ENCODE peak calls at places on chromosomes 5 and 9, in ten cellular contexts. L is GM13977, I is WERI-Rb-1, W is PC-3, K is bronchial epithelial cell, N is upper lobe of right lung, A is HFFc6, M is Calu3, G is kidney epithelial cell, P is esophagus squamous epithelium. S is an unnamed sample.

GRCh38 chr5:116009806-116010205 is 22.5 kb upstream of the ARL14EPL start:
- DNase-seq in L (no peak), I (no peak), W (no peak), K (no peak), N (no peak), A (no peak), M (no peak), G (no peak), P (no peak), S (no peak)

GRCh38 chr5:171520300-171521170 is 101.1 kb downstream of the FGF18 start:
- DNase-seq in L (no peak), I (no peak), W (peak; percentile 52), K (no peak), N (no peak), A (no peak), M (peak; percentile 41), G (no peak), P (no peak), S (peak; percentile 62)

GRCh38 chr5:132109494-132110053 is 36.0 kb downstream of the CSF2 start:
- DNase-seq in L (no peak), I (no peak), W (no peak), K (no peak), N (no peak), A (no peak), M (no peak), G (no peak), P (no peak), S (no peak)

GRCh38 chr5:113081881-113082546 is 105.4 kb downstream of the DCP2 start:
- DNase-seq in L (no peak), I (no peak), W (peak; percentile 95), K (peak; percentile 48), N (no peak), A (peak; percentile 91), M (no peak), G (peak; percentile 89), P (no peak), S (peak; percentile 91)

GRCh38 chr5:132221781-132222648 is 5.6 kb downstream of the P4HA2 start:
- DNase-seq in L (no peak), I (no peak), W (no peak), K (peak; percentile 22), N (no peak), A (peak; percentile 34), M (no peak), G (no peak), P (no peak), S (peak; percentile 40)

GRCh38 chr5:37837101-37838032 is 2.5 kb downstream of the GDNF start:
- DNase-seq in L (peak; percentile 92), I (peak; percentile 69), W (peak; percentile 84), K (peak; percentile 51), N (peak; percentile 81), A (peak; percentile 67), M (peak; percentile 60), G (no peak), P (no peak), S (peak; percentile 68)

GRCh38 chr9:37565661-37566618 is 10.2 kb downstream of the FBXO10 start:
- DNase-seq in L (peak; percentile 62), I (no peak), W (no peak), K (no peak), N (no peak), A (no peak), M (no peak), G (no peak), P (no peak), S (no peak)

GRCh38 chr5:40680741-40681350 is 1.1 kb downstream of the PTGER4 start:
- DNase-seq in L (peak; percentile 57), I (peak; percentile 37), W (no peak), K (no peak), N (peak; percentile 67), A (no peak), M (peak; percentile 65), G (no peak), P (peak; percentile 27), S (no peak)

GRCh38 chr5:60395712-60396329 is 304.1 kb downstream of the DEPDC1B start:
- DNase-seq in L (no peak), I (no peak), W (no peak), K (no peak), N (no peak), A (no peak), M (no peak), G (no peak), P (no peak), S (no peak)

GRCh38 chr5:124408738-124409453 is 337.5 kb downstream of the ZNF608 start:
- DNase-seq in L (no peak), I (no peak), W (no peak), K (peak; percentile 59), N (no peak), A (no peak), M (no peak), G (peak; percentile 38), P (no peak), S (no peak)

GRCh38 chr9:108073823-108074222 is 584.3 kb upstream of the KLF4 start:
- DNase-seq in L (no peak), I (no peak), W (no peak), K (no peak), N (no peak), A (no peak), M (no peak), G (no peak), P (no peak), S (no peak)

GRCh38 chr5:103862398-103862797 is 299.8 kb upstream of the NUDT12 start:
- DNase-seq in L (no peak), I (no peak), W (no peak), K (no peak), N (no peak), A (no peak), M (no peak), G (no peak), P (no peak), S (no peak)

GRCh38 chr5:67476531-67476930 is 279.9 kb upstream of the CD180 start:
- DNase-seq in L (no peak), I (no peak), W (no peak), K (peak; percentile 79), N (no peak), A (peak; percentile 19), M (no peak), G (no peak), P (no peak), S (peak; percentile 47)

GRCh38 chr5:111968459-111968858 is 211.5 kb upstream of the NREP start:
- DNase-seq in L (no peak), I (no peak), W (no peak), K (no peak), N (no peak), A (peak; percentile 5), M (no peak), G (no peak), P (no peak), S (peak; percentile 25)

GRCh38 chr5:73606206-73606753 is 19.7 kb upstream of the ARHGEF28 start:
- DNase-seq in L (no peak), I (no peak), W (no peak), K (no peak), N (no peak), A (no peak), M (no peak), G (no peak), P (no peak), S (no peak)
- TF ChIP-seq CTCF in L (no peak), I (no peak), W (no peak), K (no peak), N (no peak), A (no peak), M (no peak), G (no peak), P (no peak), S (no peak)

GRCh38 chr5:139873033-139873794 is 77.6 kb downstream of the PSD2 start:
- DNase-seq in L (no peak), I (no peak), W (no peak), K (no peak), N (no peak), A (no peak), M (no peak), G (no peak), P (no peak), S (no peak)
- TF ChIP-seq CTCF in L (no peak), I (no peak), W (no peak), K (no peak), N (no peak), A (no peak), M (no peak), G (no peak), P (no peak), S (no peak)

GRCh38 chr9:94975480-94976452 is 249.3 kb downstream of the AOPEP start:
- DNase-seq in L (no peak), I (no peak), W (no peak), K (no peak), N (no peak), A (no peak), M (no peak), G (no peak), P (no peak), S (no peak)

GRCh38 chr9:94974154-94974860 is 247.8 kb downstream of the AOPEP start:
- DNase-seq in L (no peak), I (peak; percentile 87), W (no peak), K (no peak), N (no peak), A (no peak), M (no peak), G (no peak), P (no peak), S (no peak)

GRCh38 chr9:94971378-94972131 is 245.1 kb downstream of the AOPEP start:
- DNase-seq in L (no peak), I (peak; percentile 93), W (no peak), K (no peak), N (no peak), A (no peak), M (no peak), G (no peak), P (no peak), S (no peak)

GRCh38 chr9:94973491-94973941 is 247.0 kb downstream of the AOPEP start:
- DNase-seq in L (no peak), I (peak; percentile 30), W (no peak), K (no peak), N (no peak), A (no peak), M (no peak), G (no peak), P (no peak), S (no peak)
- TF ChIP-seq CTCF in L (no peak), I (no peak), W (no peak), K (no peak), N (no peak), A (no peak), M (no peak), G (no peak), P (no peak), S (no peak)

DNA sequence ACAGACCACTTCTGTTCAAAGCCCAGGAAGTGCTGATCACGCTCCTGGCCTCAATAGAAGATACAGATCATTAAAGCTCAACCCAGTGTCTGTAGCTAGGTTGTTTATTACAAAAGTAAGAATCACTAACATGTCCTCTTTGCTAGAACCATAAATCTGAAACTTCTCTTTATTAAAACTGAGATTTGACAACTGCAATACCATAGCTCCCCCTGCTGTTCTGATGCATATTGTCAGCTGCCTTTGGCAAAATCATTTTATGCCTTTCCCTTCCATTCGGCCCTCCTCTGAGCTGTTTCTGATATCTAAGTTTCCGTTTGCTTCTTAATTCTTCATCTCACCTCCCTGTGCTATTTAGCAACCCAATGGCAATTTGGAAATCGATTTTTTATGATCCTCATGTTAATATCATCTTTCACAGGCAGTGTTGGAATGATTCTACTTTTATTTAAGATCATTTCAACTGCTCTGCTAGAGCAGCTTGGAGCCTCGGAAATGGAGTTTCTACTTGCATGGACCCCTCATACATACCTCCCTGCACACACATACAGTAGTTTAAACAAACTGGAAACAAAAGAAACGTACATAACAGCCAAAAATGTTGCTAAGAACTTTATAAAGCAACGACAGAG is 998.8 kb downstream of the MAT2B start:
- DNase-seq in L (peak; percentile 21), I (peak; percentile 30), W (peak; percentile 68), K (peak; percentile 41), N (no peak), A (peak; percentile 32), M (peak; percentile 68), G (no peak), P (no peak), S (peak; percentile 81)
- TF ChIP-seq CTCF in L (peak; percentile 79), I (peak; percentile 59), W (peak; percentile 86), K (peak; percentile 71), N (peak; percentile 82), A (peak; percentile 92), M (peak; percentile 77), G (peak; percentile 77), P (peak; percentile 64), S (peak; percentile 95)

S was measured in MCF 10A.